ENCODE peak calls at places on chromosome 1, in seven cellular contexts. E is activated B cell treated with CpG ODN at 0.5 μM for 24 hours, J is neural crest cell, F is fibroblast of mammary gland, C is BJ, M is Calu3, R is cardiac fibroblast. G is an unnamed sample.

GRCh38 chr1:2204384-2205190 is 10.0 kb upstream of the FAAP20 start:
- DNase-seq in E (no peak), J (peak), F (peak), C (no peak), M (no peak), R (peak), G (no peak)

GRCh38 chr1:10105484-10105883 is 72.7 kb downstream of the UBE4B start:
- DNase-seq in E (no peak), J (no peak), F (peak), C (no peak), M (no peak), R (peak), G (peak)

GRCh38 chr1:64246294-64246917 is 43.0 kb downstream of the UBE2U start:
- DNase-seq in E (no peak), J (no peak), F (peak), C (no peak), M (no peak), R (peak), G (no peak)

GRCh38 chr1:19342077-19342775 is 30.1 kb downstream of the SLC66A1 start:
- DNase-seq in E (no peak), J (no peak), F (peak), C (no peak), M (no peak), R (no peak), G (no peak)

GRCh38 chr1:66413139-66413755 is 120.7 kb upstream of the SGIP1 start:
- DNase-seq in E (no peak), J (no peak), F (no peak), C (no peak), M (no peak), R (no peak), G (no peak)

GRCh38 chr1:95002657-95003432 is 69.9 kb downstream of the ALG14 start:
- DNase-seq in E (no peak), J (no peak), F (peak), C (no peak), M (no peak), R (peak), G (no peak)

GRCh38 chr1:29713857-29714256 is 477.5 kb downstream of the PTPRU start:
- DNase-seq in E (no peak), J (no peak), F (peak), C (no peak), M (no peak), R (peak), G (no peak)

GRCh38 chr1:209742409-209743144 is 13.3 kb upstream of the TRAF3IP3 start:
- DNase-seq in E (no peak), J (no peak), F (peak), C (no peak), M (no peak), R (peak), G (no peak)

GRCh38 chr1:168736450-168736980 is 7.5 kb upstream of the DPT start:
- DNase-seq in E (no peak), J (no peak), F (no peak), C (no peak), M (no peak), R (no peak), G (no peak)

GRCh38 chr1:3404801-3405200 is 49.7 kb upstream of the ARHGEF16 start:
- DNase-seq in E (no peak), J (no peak), F (no peak), C (no peak), M (no peak), R (no peak), G (no peak)

GRCh38 chr1:3402258-3403010 is 52.0 kb upstream of the ARHGEF16 start:
- DNase-seq in E (no peak), J (no peak), F (peak), C (peak), M (no peak), R (no peak), G (no peak)

GRCh38 chr1:3404301-3404700 is 50.2 kb upstream of the ARHGEF16 start:
- DNase-seq in E (no peak), J (no peak), F (no peak), C (no peak), M (no peak), R (no peak), G (no peak)

GRCh38 chr1:3403011-3403345 is 51.5 kb upstream of the ARHGEF16 start:
- DNase-seq in E (no peak), J (no peak), F (no peak), C (no peak), M (no peak), R (no peak), G (no peak)

GRCh38 chr1:3403388-3404179 is 50.9 kb upstream of the ARHGEF16 start:
- DNase-seq in E (no peak), J (no peak), F (no peak), C (no peak), M (no peak), R (no peak), G (no peak)
- TF ChIP-seq CTCF in E (no peak), J (peak), F (no peak), C (peak), M (peak), R (peak), G (peak)

DNA sequence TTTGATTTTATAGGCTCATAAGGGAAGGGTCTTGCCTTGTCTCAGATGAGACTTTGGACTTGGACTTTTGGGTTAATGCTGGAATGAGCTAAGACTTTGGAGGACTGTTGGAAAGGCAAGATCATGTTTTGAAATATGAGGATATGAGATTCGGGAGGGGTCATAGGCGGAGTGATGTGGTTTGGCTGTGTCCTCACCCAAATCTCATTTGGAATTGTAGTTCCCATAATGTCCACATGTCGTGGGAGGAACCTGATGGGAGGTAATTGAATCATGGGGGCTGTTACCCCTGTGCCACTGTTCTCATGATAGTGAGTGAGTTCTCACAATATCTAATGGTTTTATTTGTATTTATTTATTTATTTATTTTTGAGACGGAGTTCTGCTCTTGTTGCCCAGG is 6.9 kb upstream of the CSDE1 start:
- DNase-seq in E (no peak), J (no peak), F (no peak), C (no peak), M (no peak), R (no peak), G (no peak)
- TF ChIP-seq CTCF in E (no peak), J (peak), F (peak), C (no peak), M (no peak), R (peak), G (peak)

GRCh38 chr1:176954242-176954641 is 210.3 kb downstream of the ASTN1 start:
- DNase-seq in E (no peak), J (no peak), F (peak), C (no peak), M (no peak), R (peak), G (no peak)
- TF ChIP-seq CTCF in E (no peak), J (peak), F (peak), C (no peak), M (peak), R (no peak), G (no peak)

DNA sequence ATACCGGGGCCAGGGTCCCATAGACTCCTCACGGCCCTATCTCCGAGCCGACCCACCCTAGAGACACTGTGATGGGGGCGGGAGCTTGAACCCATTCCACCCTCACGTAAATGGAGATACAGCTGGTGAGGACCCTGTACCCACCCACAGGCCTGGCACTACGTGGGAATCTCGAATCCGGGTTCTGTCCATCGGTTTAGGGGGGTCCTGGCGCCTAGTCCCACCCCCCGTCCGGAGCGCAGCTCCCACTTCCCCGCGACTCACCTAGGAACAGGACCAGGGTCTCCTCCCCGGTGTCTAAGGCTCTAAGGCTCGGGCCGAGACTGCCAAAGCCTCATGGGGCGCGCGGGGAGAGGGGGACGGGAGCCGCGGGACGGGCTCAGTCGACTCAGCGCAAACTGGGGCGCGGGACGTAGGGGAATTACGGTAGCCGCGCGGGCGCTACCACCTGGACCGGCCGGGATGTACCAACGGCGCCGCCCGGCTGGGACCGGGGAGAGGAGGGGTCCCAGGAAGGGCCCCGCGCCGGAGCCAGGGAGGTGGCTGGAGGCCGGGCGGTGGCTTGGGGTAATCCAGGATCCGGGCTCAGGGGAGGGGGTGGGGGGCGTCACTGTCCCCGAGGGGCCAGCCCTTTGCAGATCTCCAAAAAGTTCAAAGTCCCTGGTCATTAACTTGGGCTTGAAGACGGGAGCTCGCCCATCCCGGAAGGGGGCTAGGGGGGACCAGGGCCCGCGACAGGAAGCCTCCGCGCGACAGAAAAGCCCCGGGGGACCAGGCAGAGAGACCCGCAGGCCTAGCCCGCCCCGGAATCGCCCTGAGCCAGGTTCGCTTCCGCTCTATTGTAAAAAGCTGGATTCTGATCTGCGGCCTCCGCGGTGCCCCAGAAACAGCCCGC is 1.0 kb downstream of the PLEKHG5 start:
- DNase-seq in E (peak), J (peak), F (peak), C (no peak), M (peak), R (peak), G (no peak)
- TF ChIP-seq CTCF in E (no peak), J (peak), F (no peak), C (no peak), M (no peak), R (no peak), G (peak)

DNA sequence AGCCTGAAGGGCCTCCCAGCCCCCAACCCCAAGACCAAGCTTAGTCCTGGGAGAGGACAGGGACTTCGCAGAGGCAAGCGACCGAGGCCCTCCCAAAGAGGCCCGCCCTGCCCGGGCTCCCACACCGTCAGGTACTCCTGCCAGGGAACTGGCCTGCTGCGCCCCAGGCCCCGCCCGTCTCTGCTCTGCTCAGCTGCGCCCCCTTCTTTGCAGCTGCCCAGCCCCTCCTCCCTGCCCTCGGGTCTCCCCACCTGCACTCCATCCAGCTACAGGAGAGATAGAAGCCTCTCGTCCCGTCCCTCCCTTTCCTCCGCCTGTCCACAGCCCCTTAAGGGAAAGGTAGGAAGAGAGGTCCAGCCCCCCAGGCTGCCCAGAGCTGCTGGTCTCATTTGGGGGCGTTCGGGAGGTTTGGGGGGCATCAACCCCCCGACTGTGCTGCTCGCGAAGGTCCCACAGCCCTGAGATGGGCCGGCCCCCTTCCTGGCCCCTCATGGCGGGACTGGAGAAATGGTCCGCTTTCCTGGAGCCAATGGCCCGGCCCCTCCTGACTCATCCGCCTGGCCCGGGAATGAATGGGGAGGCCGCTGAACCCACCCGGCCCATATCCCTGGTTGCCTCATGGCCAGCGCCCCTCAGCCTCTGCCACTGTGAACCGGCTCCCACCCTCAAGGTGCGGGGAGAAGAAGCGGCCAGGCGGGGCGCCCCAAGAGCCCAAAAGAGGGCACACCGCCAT is 21.9 kb upstream of the ARF1 start:
- DNase-seq in E (peak), J (no peak), F (no peak), C (no peak), M (no peak), R (peak), G (peak)
- TF ChIP-seq CTCF in E (no peak), J (no peak), F (no peak), C (peak), M (no peak), R (no peak), G (peak)

GRCh38 chr1:152398812-152399698 is 15.0 kb downstream of the CRNN start:
- DNase-seq in E (no peak), J (no peak), F (peak), C (no peak), M (peak), R (peak), G (no peak)
- TF ChIP-seq CTCF in E (no peak), J (no peak), F (peak), C (peak), M (peak), R (peak), G (no peak)

GRCh38 chr1:43912607-43913006 is 21.0 kb upstream of the ARTN start:
- DNase-seq in E (no peak), J (no peak), F (no peak), C (peak), M (no peak), R (peak), G (no peak)

GRCh38 chr1:43910359-43910758 is 23.2 kb upstream of the ARTN start:
- DNase-seq in E (no peak), J (no peak), F (no peak), C (no peak), M (no peak), R (no peak), G (no peak)

GRCh38 chr1:43908226-43908625 is 25.4 kb upstream of the ARTN start:
- DNase-seq in E (no peak), J (no peak), F (no peak), C (no peak), M (no peak), R (no peak), G (no peak)

GRCh38 chr1:43904660-43905551 is 28.7 kb upstream of the ARTN start:
- DNase-seq in E (no peak), J (no peak), F (no peak), C (no peak), M (no peak), R (no peak), G (no peak)

GRCh38 chr1:43908858-43909257 is 24.7 kb upstream of the ARTN start:
- DNase-seq in E (no peak), J (no peak), F (no peak), C (no peak), M (no peak), R (no peak), G (no peak)
- TF ChIP-seq CTCF in E (no peak), J (no peak), F (no peak), C (no peak), M (no peak), R (no peak), G (no peak)